ENCODE peak calls at places on chromosomes 16 and 17, in seven cellular contexts. Z, F, T, R, C, L and W are unnamed samples.

GRCh38 chr17:33291248-33292183 is 1.6 kb downstream of the ASIC2 start:
- DNase-seq in L (peak), C (no peak), Z (no peak), R (no peak), T (peak), F (peak), W (no peak)

GRCh38 chr16:85712841-85713240 is 24.1 kb upstream of the GINS2 start:
- DNase-seq in Z (no peak), R (no peak), L (no peak), F (no peak), T (no peak), C (no peak), W (no peak)

GRCh38 chr16:73025111-73025505 is 22.8 kb downstream of the ZFHX3 start:
- DNase-seq in Z (no peak), F (no peak), C (no peak), T (peak), L (no peak), R (no peak), W (no peak)

GRCh38 chr16:14339694-14340093 is 268.6 kb downstream of the MRTFB start:
- DNase-seq in Z (no peak), R (no peak), F (no peak), T (no peak), C (no peak), L (no peak), W (no peak)

GRCh38 chr17:49365667-49366066 is 3.6 kb upstream of the ZNF652 start:
- DNase-seq in L (peak), Z (peak), T (no peak), R (no peak), C (no peak), F (no peak), W (no peak)

GRCh38 chr16:2015947-2016208 is 3.7 kb upstream of the NPW start:
- DNase-seq in T (no peak), C (no peak), L (no peak), Z (no peak), R (no peak), F (no peak), W (no peak)

GRCh38 chr17:77963441-77963840 is 4.9 kb downstream of the TNRC6C start:
- DNase-seq in F (no peak), R (no peak), T (peak), L (no peak), C (no peak), Z (peak), W (peak)

GRCh38 chr16:84847554-84848415 is 28.0 kb downstream of the CRISPLD2 start:
- DNase-seq in L (no peak), Z (no peak), T (no peak), R (no peak), C (no peak), F (no peak), W (no peak)

GRCh38 chr17:6559753-6560215 is 3.4 kb upstream of the PITPNM3 start:
- DNase-seq in C (no peak), T (no peak), F (peak), R (no peak), L (no peak), Z (no peak), W (no peak)

GRCh38 chr16:72110662-72111615 is 17.3 kb downstream of the DHX38 start:
- DNase-seq in Z (no peak), C (no peak), F (peak), R (no peak), T (no peak), L (no peak), W (no peak)

GRCh38 chr17:27463235-27463677 is 7.0 kb downstream of the KSR1 start:
- DNase-seq in C (no peak), R (no peak), F (no peak), L (no peak), Z (no peak), T (no peak), W (no peak)

GRCh38 chr17:74024871-74025531 is 178.5 kb upstream of the RPL38 start:
- DNase-seq in Z (no peak), C (no peak), R (no peak), F (no peak), L (no peak), T (no peak), W (no peak)

GRCh38 chr16:72823961-72824490 is 223.9 kb downstream of the ZFHX3 start:
- DNase-seq in T (no peak), Z (no peak), F (no peak), L (no peak), R (no peak), C (no peak), W (no peak)

GRCh38 chr17:6936370-6937028 is 59.4 kb upstream of the ALOX12 start:
- DNase-seq in C (peak), R (no peak), Z (no peak), L (no peak), T (peak), F (no peak), W (no peak)

GRCh38 chr17:70329751-70330150 is 160.4 kb downstream of the KCNJ2 start:
- DNase-seq in R (no peak), C (no peak), T (no peak), Z (no peak), F (no peak), L (no peak), W (no peak)

GRCh38 chr16:23496826-23497542 is 13.3 kb downstream of the GGA2 start:
- DNase-seq in F (peak), L (no peak), R (no peak), Z (no peak), T (peak), C (peak), W (no peak)

GRCh38 chr17:2259769-2260536 is 43.6 kb downstream of the SMG6 start:
- DNase-seq in L (no peak), C (no peak), F (no peak), R (no peak), T (no peak), Z (peak), W (no peak)

GRCh38 chr17:37191219-37191618 is 184.6 kb upstream of the C17orf78 start:
- DNase-seq in C (no peak), F (no peak), Z (no peak), T (peak), L (no peak), R (no peak), W (no peak)

GRCh38 chr17:18181358-18181757 is 2.3 kb upstream of the ALKBH5 start:
- DNase-seq in F (no peak), C (no peak), L (no peak), T (no peak), R (no peak), Z (no peak), W (peak)

GRCh38 chr16:89576173-89577054 is 856 bp downstream of the CPNE7 start:
- DNase-seq in T (no peak), C (no peak), L (no peak), F (no peak), R (no peak), Z (no peak), W (no peak)

GRCh38 chr16:59527206-59527997 is 793.3 kb upstream of the GOT2 start:
- DNase-seq in R (no peak), L (peak), C (no peak), Z (no peak), F (no peak), T (peak), W (no peak)

GRCh38 chr16:4053663-4054479 is 62.4 kb downstream of the ADCY9 start:
- DNase-seq in L (peak), R (no peak), F (peak), T (peak), Z (no peak), C (peak), W (no peak)

GRCh38 chr17:33686171-33686570 is 393.1 kb upstream of the ASIC2 start:
- DNase-seq in L (peak), R (no peak), F (no peak), C (no peak), T (no peak), Z (no peak), W (no peak)

GRCh38 chr17:59829217-59830006 is 63.3 kb downstream of the TUBD1 start:
- DNase-seq in C (peak), T (peak), L (peak), Z (peak), F (no peak), R (no peak), W (peak)

GRCh38 chr17:1083451-1084187 is 86.7 kb downstream of the TIMM22 start:
- DNase-seq in R (no peak), L (no peak), T (peak), Z (no peak), F (no peak), C (no peak), W (no peak)

GRCh38 chr16:316741-317464 is 33.9 kb downstream of the PDIA2 start:
- DNase-seq in L (no peak), T (no peak), F (no peak), Z (no peak), R (no peak), C (peak), W (no peak)

GRCh38 chr17:13024526-13025263 is 6.9 kb upstream of the ELAC2 start:
- DNase-seq in F (peak), R (no peak), T (peak), L (peak), Z (peak), C (peak), W (no peak)

GRCh38 chr16:14358697-14359305 is 271.3 kb downstream of the PARN start:
- DNase-seq in C (no peak), R (no peak), L (no peak), T (no peak), Z (no peak), F (no peak), W (no peak)

GRCh38 chr17:29526322-29526721 is 40.5 kb downstream of the ABHD15 start:
- DNase-seq in R (no peak), F (no peak), L (peak), C (no peak), T (no peak), Z (no peak), W (no peak)

GRCh38 chr17:3894927-3895343 is 2.1 kb upstream of the CAMKK1 start:
- DNase-seq in Z (no peak), T (no peak), L (peak), F (no peak), C (peak), R (no peak), W (no peak)

GRCh38 chr16:59060212-59060611 is 326.1 kb upstream of the GOT2 start:
- DNase-seq in C (no peak), Z (no peak), R (no peak), L (peak), T (peak), F (no peak), W (peak)

GRCh38 chr16:79049040-79049439 is 551.5 kb downstream of the MAF start:
- DNase-seq in C (no peak), Z (no peak), F (no peak), L (no peak), T (no peak), R (no peak), W (no peak)

GRCh38 chr17:50268632-50269287 is 5.5 kb upstream of the TMEM92 start:
- DNase-seq in C (no peak), Z (no peak), L (no peak), T (peak), F (no peak), R (no peak), W (no peak)

GRCh38 chr17:68290268-68290954 is 516 bp downstream of the SLC16A6 start:
- DNase-seq in C (peak), R (no peak), Z (peak), T (no peak), F (peak), L (no peak), W (no peak)

GRCh38 chr16:79093554-79093967 is 507.0 kb downstream of the MAF start:
- DNase-seq in T (no peak), F (peak), C (no peak), L (no peak), R (no peak), Z (peak), W (no peak)

GRCh38 chr17:39938140-39938869 is 10.8 kb downstream of the LRRC3C start:
- DNase-seq in L (no peak), R (no peak), Z (no peak), C (no peak), T (no peak), F (no peak), W (no peak)

GRCh38 chr16:31332544-31332943 is 22.4 kb upstream of the ITGAX start:
- DNase-seq in Z (no peak), C (no peak), T (no peak), L (no peak), R (no peak), F (no peak), W (no peak)

GRCh38 chr16:31330553-31330890 is 24.5 kb upstream of the ITGAX start:
- DNase-seq in C (no peak), T (no peak), R (no peak), F (no peak), L (no peak), Z (no peak), W (no peak)

GRCh38 chr16:31331141-31331764 is 23.7 kb upstream of the ITGAX start:
- DNase-seq in F (peak), C (no peak), Z (no peak), L (no peak), R (no peak), T (no peak), W (no peak)

GRCh38 chr16:31329671-31330552 is 25.1 kb upstream of the ITGAX start:
- DNase-seq in F (no peak), L (no peak), T (no peak), Z (no peak), C (no peak), R (no peak), W (no peak)

DNA sequence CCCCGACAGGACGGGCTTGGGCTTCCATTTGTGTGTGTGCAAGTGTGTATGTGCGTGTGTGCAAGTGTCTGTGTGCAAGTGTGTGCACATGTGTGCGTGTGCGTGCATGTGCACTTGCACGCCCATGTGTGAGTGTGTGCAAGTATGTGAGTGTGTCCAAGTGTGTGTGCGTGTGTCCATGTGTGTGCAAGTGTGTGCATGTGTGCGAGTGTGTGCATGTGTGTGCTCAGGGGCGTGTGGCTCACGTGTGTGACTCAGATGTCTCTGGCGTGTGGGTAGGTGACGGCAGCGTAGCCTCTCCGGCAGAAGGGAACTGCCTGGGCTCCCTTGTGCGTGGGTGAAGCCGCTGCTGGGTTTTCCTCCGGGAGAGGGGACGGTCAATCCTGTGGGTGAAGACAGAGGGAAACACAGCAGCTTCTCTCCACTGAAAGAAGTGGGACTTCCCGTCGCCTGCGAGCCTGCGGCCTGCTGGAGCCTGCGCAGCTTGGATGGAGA is 23.1 kb upstream of the ITGAX start:
- DNase-seq in L (no peak), Z (no peak), R (no peak), T (no peak), C (no peak), F (no peak), W (no peak)
- H3K4me3 ChIP-seq in L (peak), Z (peak), R (peak), T (no peak), C (no peak), F (peak), W (no peak)

GRCh38 chr16:25692734-25693508 is 1.2 kb downstream of the HS3ST4 start:
- DNase-seq in C (no peak), R (no peak), Z (no peak), L (no peak), F (no peak), T (no peak), W (no peak)
- H3K4me3 ChIP-seq in C (no peak), R (peak), Z (no peak), L (peak), F (no peak), T (no peak), W (no peak)

GRCh38 chr17:54261465-54261864 is 438.7 kb downstream of the KIF2B start:
- DNase-seq in L (no peak), T (no peak), Z (no peak), C (no peak), F (no peak), R (no peak), W (no peak)

GRCh38 chr17:54257440-54257839 is 434.7 kb downstream of the KIF2B start:
- DNase-seq in Z (no peak), C (no peak), R (no peak), L (no peak), F (no peak), T (no peak), W (no peak)

GRCh38 chr17:54256530-54256929 is 433.8 kb downstream of the KIF2B start:
- DNase-seq in C (no peak), L (no peak), R (no peak), F (no peak), T (no peak), Z (no peak), W (no peak)
- H3K4me3 ChIP-seq in C (no peak), L (no peak), R (no peak), F (no peak), T (no peak), Z (no peak), W (no peak)

DNA sequence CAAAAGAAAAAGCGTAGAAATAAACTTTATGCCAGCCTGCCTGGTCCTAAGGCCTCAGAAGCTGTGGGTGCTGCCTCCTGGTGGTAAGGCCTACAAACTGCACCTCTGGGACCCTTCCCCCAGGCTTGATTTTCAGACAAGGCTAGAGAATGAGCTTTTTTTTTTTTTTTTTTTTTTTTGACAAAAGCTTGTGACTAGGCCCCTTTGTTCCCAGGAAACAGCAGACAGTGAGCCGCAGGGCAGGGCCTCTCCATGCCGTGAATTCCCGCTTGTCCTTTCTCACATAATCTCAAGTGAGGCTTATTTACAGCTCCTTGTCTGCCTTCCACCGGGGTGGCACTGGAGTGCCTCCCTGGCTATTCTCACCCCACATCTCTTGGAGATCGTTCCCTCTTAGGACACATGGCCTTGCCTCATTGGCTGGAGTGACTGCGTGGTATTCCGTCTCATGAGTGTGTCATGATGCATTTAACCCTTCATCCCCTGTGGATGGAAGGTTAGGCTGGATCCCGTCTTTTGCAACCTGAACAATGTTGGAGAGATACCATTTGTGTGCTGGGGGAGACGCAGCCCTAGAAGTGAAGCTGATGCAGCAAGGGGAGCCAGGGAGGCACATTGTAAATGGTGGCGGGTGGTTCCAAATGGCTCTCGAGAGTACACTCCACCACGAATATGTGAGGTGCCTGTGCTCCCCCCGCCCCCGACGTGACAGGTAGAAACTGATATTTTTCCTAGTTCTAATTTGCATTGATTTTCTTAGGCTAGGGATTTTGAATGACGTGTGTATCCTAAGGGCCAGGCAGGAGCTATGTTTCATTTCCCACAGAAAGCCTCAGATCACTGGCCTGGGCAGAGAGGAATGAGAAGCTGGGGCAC is 49.6 kb downstream of the USP22 start:
- DNase-seq in F (peak), Z (peak), L (peak), C (peak), T (peak), R (no peak), W (peak)
- H3K4me3 ChIP-seq in F (no peak), Z (no peak), L (no peak), C (no peak), T (no peak), R (peak), W (no peak)